ENCODE peak calls at places on chromosome 7, in ten cellular contexts. One of them, this sample, is unnamed.

GRCh38 chr7:71325151-71325550 is 193.2 kb downstream of the GALNT17 start:
- DNase-seq in SK-N-SH: no peak
- DNase-seq in NCI-H1092: no peak
- DNase-seq in activated CD8-positive, alpha-beta memory T cell treated with anti-CD3 and anti-CD28 coated beads for 1 hour: no peak
- DNase-seq in left colon: no peak
- DNase-seq in EL: no peak
- DNase-seq in transverse colon: no peak
- DNase-seq in endodermal cell: peak; percentile 76
- DNase-seq in fibroblast of mammary gland: no peak
- DNase-seq in stimulated activated CD4-positive, alpha-beta T cell treated with anti-CD3 and anti-CD28 coated beads, Interleukin-12 subunit alpha, Interleukin-12 subunit beta, amount 100 ng/mL, for 48 hours: no peak
- DNase-seq in this sample: no peak

GRCh38 chr7:20776942-20777341 is 9.7 kb downstream of the SP8 start:
- DNase-seq in SK-N-SH: no peak
- DNase-seq in NCI-H1092: no peak
- DNase-seq in activated CD8-positive, alpha-beta memory T cell treated with anti-CD3 and anti-CD28 coated beads for 1 hour: no peak
- DNase-seq in left colon: no peak
- DNase-seq in EL: no peak
- DNase-seq in transverse colon: no peak
- DNase-seq in endodermal cell: peak; percentile 82
- DNase-seq in fibroblast of mammary gland: no peak
- DNase-seq in stimulated activated CD4-positive, alpha-beta T cell treated with anti-CD3 and anti-CD28 coated beads, Interleukin-12 subunit alpha, Interleukin-12 subunit beta, amount 100 ng/mL, for 48 hours: no peak
- DNase-seq in this sample: no peak

GRCh38 chr7:43569424-43569823 is 13.5 kb upstream of the STK17A start:
- DNase-seq in SK-N-SH: no peak
- DNase-seq in NCI-H1092: no peak
- DNase-seq in activated CD8-positive, alpha-beta memory T cell treated with anti-CD3 and anti-CD28 coated beads for 1 hour: no peak
- DNase-seq in left colon: no peak
- DNase-seq in EL: peak; percentile 83
- DNase-seq in transverse colon: no peak
- DNase-seq in endodermal cell: no peak
- DNase-seq in fibroblast of mammary gland: peak; percentile 83
- DNase-seq in stimulated activated CD4-positive, alpha-beta T cell treated with anti-CD3 and anti-CD28 coated beads, Interleukin-12 subunit alpha, Interleukin-12 subunit beta, amount 100 ng/mL, for 48 hours: no peak
- DNase-seq in this sample: no peak

GRCh38 chr7:16989883-16990413 is 108.2 kb upstream of the AGR3 start:
- DNase-seq in SK-N-SH: no peak
- DNase-seq in NCI-H1092: peak; percentile 71
- DNase-seq in activated CD8-positive, alpha-beta memory T cell treated with anti-CD3 and anti-CD28 coated beads for 1 hour: no peak
- DNase-seq in left colon: peak; percentile 76
- DNase-seq in EL: peak; percentile 80
- DNase-seq in transverse colon: peak; percentile 86
- DNase-seq in endodermal cell: no peak
- DNase-seq in fibroblast of mammary gland: peak; percentile 90
- DNase-seq in stimulated activated CD4-positive, alpha-beta T cell treated with anti-CD3 and anti-CD28 coated beads, Interleukin-12 subunit alpha, Interleukin-12 subunit beta, amount 100 ng/mL, for 48 hours: no peak
- DNase-seq in this sample: no peak

GRCh38 chr7:29647020-29647654 is 83.5 kb downstream of the PRR15 start:
- DNase-seq in SK-N-SH: no peak
- DNase-seq in NCI-H1092: no peak
- DNase-seq in activated CD8-positive, alpha-beta memory T cell treated with anti-CD3 and anti-CD28 coated beads for 1 hour: no peak
- DNase-seq in left colon: no peak
- DNase-seq in EL: no peak
- DNase-seq in transverse colon: no peak
- DNase-seq in endodermal cell: no peak
- DNase-seq in fibroblast of mammary gland: no peak
- DNase-seq in stimulated activated CD4-positive, alpha-beta T cell treated with anti-CD3 and anti-CD28 coated beads, Interleukin-12 subunit alpha, Interleukin-12 subunit beta, amount 100 ng/mL, for 48 hours: no peak
- DNase-seq in this sample: no peak

GRCh38 chr7:111833461-111833860 is 271.2 kb upstream of the IMMP2L start:
- DNase-seq in SK-N-SH: no peak
- DNase-seq in NCI-H1092: no peak
- DNase-seq in activated CD8-positive, alpha-beta memory T cell treated with anti-CD3 and anti-CD28 coated beads for 1 hour: no peak
- DNase-seq in left colon: no peak
- DNase-seq in EL: peak; percentile 22
- DNase-seq in transverse colon: no peak
- DNase-seq in endodermal cell: no peak
- DNase-seq in fibroblast of mammary gland: peak; percentile 50
- DNase-seq in stimulated activated CD4-positive, alpha-beta T cell treated with anti-CD3 and anti-CD28 coated beads, Interleukin-12 subunit alpha, Interleukin-12 subunit beta, amount 100 ng/mL, for 48 hours: no peak
- DNase-seq in this sample: no peak

GRCh38 chr7:102175423-102176170 is 111.1 kb upstream of the SH2B2 start:
- DNase-seq in SK-N-SH: no peak
- DNase-seq in NCI-H1092: no peak
- DNase-seq in activated CD8-positive, alpha-beta memory T cell treated with anti-CD3 and anti-CD28 coated beads for 1 hour: no peak
- DNase-seq in left colon: no peak
- DNase-seq in EL: no peak
- DNase-seq in transverse colon: peak; percentile 18
- DNase-seq in endodermal cell: no peak
- DNase-seq in fibroblast of mammary gland: no peak
- DNase-seq in stimulated activated CD4-positive, alpha-beta T cell treated with anti-CD3 and anti-CD28 coated beads, Interleukin-12 subunit alpha, Interleukin-12 subunit beta, amount 100 ng/mL, for 48 hours: no peak
- DNase-seq in this sample: no peak

GRCh38 chr7:107622429-107622828 is 38.2 kb upstream of the SLC26A4 start:
- DNase-seq in SK-N-SH: no peak
- DNase-seq in NCI-H1092: no peak
- DNase-seq in activated CD8-positive, alpha-beta memory T cell treated with anti-CD3 and anti-CD28 coated beads for 1 hour: no peak
- DNase-seq in left colon: no peak
- DNase-seq in EL: peak; percentile 72
- DNase-seq in transverse colon: no peak
- DNase-seq in endodermal cell: no peak
- DNase-seq in fibroblast of mammary gland: peak; percentile 90
- DNase-seq in stimulated activated CD4-positive, alpha-beta T cell treated with anti-CD3 and anti-CD28 coated beads, Interleukin-12 subunit alpha, Interleukin-12 subunit beta, amount 100 ng/mL, for 48 hours: no peak
- DNase-seq in this sample: no peak

GRCh38 chr7:2083362-2083761 is 149.4 kb downstream of the MAD1L1 start:
- DNase-seq in SK-N-SH: no peak
- DNase-seq in NCI-H1092: no peak
- DNase-seq in activated CD8-positive, alpha-beta memory T cell treated with anti-CD3 and anti-CD28 coated beads for 1 hour: no peak
- DNase-seq in left colon: no peak
- DNase-seq in EL: no peak
- DNase-seq in transverse colon: no peak
- DNase-seq in endodermal cell: no peak
- DNase-seq in fibroblast of mammary gland: no peak
- DNase-seq in stimulated activated CD4-positive, alpha-beta T cell treated with anti-CD3 and anti-CD28 coated beads, Interleukin-12 subunit alpha, Interleukin-12 subunit beta, amount 100 ng/mL, for 48 hours: no peak
- DNase-seq in this sample: no peak

GRCh38 chr7:37462120-37462519 is 13.5 kb upstream of the ELMO1 start:
- DNase-seq in SK-N-SH: no peak
- DNase-seq in NCI-H1092: no peak
- DNase-seq in activated CD8-positive, alpha-beta memory T cell treated with anti-CD3 and anti-CD28 coated beads for 1 hour: no peak
- DNase-seq in left colon: no peak
- DNase-seq in EL: no peak
- DNase-seq in transverse colon: no peak
- DNase-seq in endodermal cell: no peak
- DNase-seq in fibroblast of mammary gland: no peak
- DNase-seq in stimulated activated CD4-positive, alpha-beta T cell treated with anti-CD3 and anti-CD28 coated beads, Interleukin-12 subunit alpha, Interleukin-12 subunit beta, amount 100 ng/mL, for 48 hours: no peak
- DNase-seq in this sample: no peak

GRCh38 chr7:37342665-37343471 is 105.8 kb downstream of the ELMO1 start:
- DNase-seq in SK-N-SH: peak; percentile 66
- DNase-seq in NCI-H1092: no peak
- DNase-seq in activated CD8-positive, alpha-beta memory T cell treated with anti-CD3 and anti-CD28 coated beads for 1 hour: peak; percentile 44
- DNase-seq in left colon: peak; percentile 46
- DNase-seq in EL: no peak
- DNase-seq in transverse colon: peak; percentile 51
- DNase-seq in endodermal cell: no peak
- DNase-seq in fibroblast of mammary gland: no peak
- DNase-seq in stimulated activated CD4-positive, alpha-beta T cell treated with anti-CD3 and anti-CD28 coated beads, Interleukin-12 subunit alpha, Interleukin-12 subunit beta, amount 100 ng/mL, for 48 hours: peak; percentile 54
- DNase-seq in this sample: peak; percentile 66

GRCh38 chr7:55977831-55978230 is 13.4 kb downstream of the NIPSNAP2 start:
- DNase-seq in SK-N-SH: no peak
- DNase-seq in NCI-H1092: peak; percentile 62
- DNase-seq in activated CD8-positive, alpha-beta memory T cell treated with anti-CD3 and anti-CD28 coated beads for 1 hour: no peak
- DNase-seq in left colon: no peak
- DNase-seq in EL: peak; percentile 74
- DNase-seq in transverse colon: no peak
- DNase-seq in endodermal cell: no peak
- DNase-seq in fibroblast of mammary gland: no peak
- DNase-seq in stimulated activated CD4-positive, alpha-beta T cell treated with anti-CD3 and anti-CD28 coated beads, Interleukin-12 subunit alpha, Interleukin-12 subunit beta, amount 100 ng/mL, for 48 hours: no peak
- DNase-seq in this sample: no peak

GRCh38 chr7:15801565-15801964 is 115.1 kb upstream of the MEOX2 start:
- DNase-seq in SK-N-SH: no peak
- DNase-seq in NCI-H1092: no peak
- DNase-seq in activated CD8-positive, alpha-beta memory T cell treated with anti-CD3 and anti-CD28 coated beads for 1 hour: no peak
- DNase-seq in left colon: no peak
- DNase-seq in EL: peak; percentile 66
- DNase-seq in transverse colon: no peak
- DNase-seq in endodermal cell: no peak
- DNase-seq in fibroblast of mammary gland: peak; percentile 72
- DNase-seq in stimulated activated CD4-positive, alpha-beta T cell treated with anti-CD3 and anti-CD28 coated beads, Interleukin-12 subunit alpha, Interleukin-12 subunit beta, amount 100 ng/mL, for 48 hours: no peak
- DNase-seq in this sample: no peak

GRCh38 chr7:21828846-21829245 is 116.9 kb downstream of the CDCA7L start:
- DNase-seq in SK-N-SH: no peak
- DNase-seq in NCI-H1092: no peak
- DNase-seq in activated CD8-positive, alpha-beta memory T cell treated with anti-CD3 and anti-CD28 coated beads for 1 hour: no peak
- DNase-seq in left colon: no peak
- DNase-seq in EL: no peak
- DNase-seq in transverse colon: no peak
- DNase-seq in endodermal cell: peak; percentile 60
- DNase-seq in fibroblast of mammary gland: no peak
- DNase-seq in stimulated activated CD4-positive, alpha-beta T cell treated with anti-CD3 and anti-CD28 coated beads, Interleukin-12 subunit alpha, Interleukin-12 subunit beta, amount 100 ng/mL, for 48 hours: no peak
- DNase-seq in this sample: no peak

GRCh38 chr7:292826-293225 is 2.9 kb downstream of the FOXL3 start:
- DNase-seq in SK-N-SH: no peak
- DNase-seq in NCI-H1092: no peak
- DNase-seq in activated CD8-positive, alpha-beta memory T cell treated with anti-CD3 and anti-CD28 coated beads for 1 hour: no peak
- DNase-seq in left colon: no peak
- DNase-seq in EL: no peak
- DNase-seq in transverse colon: no peak
- DNase-seq in endodermal cell: peak; percentile 2
- DNase-seq in fibroblast of mammary gland: no peak
- DNase-seq in stimulated activated CD4-positive, alpha-beta T cell treated with anti-CD3 and anti-CD28 coated beads, Interleukin-12 subunit alpha, Interleukin-12 subunit beta, amount 100 ng/mL, for 48 hours: no peak
- DNase-seq in this sample: peak; percentile 44

GRCh38 chr7:43211276-43211675 is 98.8 kb downstream of the HECW1 start:
- DNase-seq in SK-N-SH: no peak
- DNase-seq in NCI-H1092: no peak
- DNase-seq in activated CD8-positive, alpha-beta memory T cell treated with anti-CD3 and anti-CD28 coated beads for 1 hour: no peak
- DNase-seq in left colon: no peak
- DNase-seq in EL: peak; percentile 30
- DNase-seq in transverse colon: no peak
- DNase-seq in endodermal cell: peak; percentile 77
- DNase-seq in fibroblast of mammary gland: no peak
- DNase-seq in stimulated activated CD4-positive, alpha-beta T cell treated with anti-CD3 and anti-CD28 coated beads, Interleukin-12 subunit alpha, Interleukin-12 subunit beta, amount 100 ng/mL, for 48 hours: no peak
- DNase-seq in this sample: no peak

GRCh38 chr7:118826237-118826636 is 601.7 kb downstream of the ANKRD7 start:
- DNase-seq in SK-N-SH: peak; percentile 44
- DNase-seq in NCI-H1092: no peak
- DNase-seq in activated CD8-positive, alpha-beta memory T cell treated with anti-CD3 and anti-CD28 coated beads for 1 hour: no peak
- DNase-seq in left colon: no peak
- DNase-seq in EL: no peak
- DNase-seq in transverse colon: no peak
- DNase-seq in endodermal cell: no peak
- DNase-seq in fibroblast of mammary gland: no peak
- DNase-seq in stimulated activated CD4-positive, alpha-beta T cell treated with anti-CD3 and anti-CD28 coated beads, Interleukin-12 subunit alpha, Interleukin-12 subunit beta, amount 100 ng/mL, for 48 hours: no peak
- DNase-seq in this sample: no peak

GRCh38 chr7:137983308-137984008 is 18.4 kb downstream of the CREB3L2 start:
- DNase-seq in SK-N-SH: no peak
- DNase-seq in NCI-H1092: no peak
- DNase-seq in activated CD8-positive, alpha-beta memory T cell treated with anti-CD3 and anti-CD28 coated beads for 1 hour: no peak
- DNase-seq in left colon: no peak
- DNase-seq in EL: no peak
- DNase-seq in transverse colon: no peak
- DNase-seq in endodermal cell: no peak
- DNase-seq in fibroblast of mammary gland: no peak
- DNase-seq in stimulated activated CD4-positive, alpha-beta T cell treated with anti-CD3 and anti-CD28 coated beads, Interleukin-12 subunit alpha, Interleukin-12 subunit beta, amount 100 ng/mL, for 48 hours: no peak
- DNase-seq in this sample: peak; percentile 80

GRCh38 chr7:22332481-22332880 is 24.5 kb downstream of the RAPGEF5 start:
- DNase-seq in SK-N-SH: no peak
- DNase-seq in NCI-H1092: no peak
- DNase-seq in activated CD8-positive, alpha-beta memory T cell treated with anti-CD3 and anti-CD28 coated beads for 1 hour: no peak
- DNase-seq in left colon: no peak
- DNase-seq in EL: no peak
- DNase-seq in transverse colon: no peak
- DNase-seq in endodermal cell: no peak
- DNase-seq in fibroblast of mammary gland: no peak
- DNase-seq in stimulated activated CD4-positive, alpha-beta T cell treated with anti-CD3 and anti-CD28 coated beads, Interleukin-12 subunit alpha, Interleukin-12 subunit beta, amount 100 ng/mL, for 48 hours: no peak
- DNase-seq in this sample: no peak

GRCh38 chr7:127409629-127410028 is 17.1 kb upstream of the ZNF800 start:
- DNase-seq in SK-N-SH: no peak
- DNase-seq in NCI-H1092: no peak
- DNase-seq in activated CD8-positive, alpha-beta memory T cell treated with anti-CD3 and anti-CD28 coated beads for 1 hour: no peak
- DNase-seq in left colon: no peak
- DNase-seq in EL: peak; percentile 12
- DNase-seq in transverse colon: no peak
- DNase-seq in endodermal cell: no peak
- DNase-seq in fibroblast of mammary gland: no peak
- DNase-seq in stimulated activated CD4-positive, alpha-beta T cell treated with anti-CD3 and anti-CD28 coated beads, Interleukin-12 subunit alpha, Interleukin-12 subunit beta, amount 100 ng/mL, for 48 hours: no peak
- DNase-seq in this sample: no peak

GRCh38 chr7:32905175-32905662 is 13.7 kb upstream of the KBTBD2 start:
- DNase-seq in SK-N-SH: peak; percentile 83
- DNase-seq in NCI-H1092: no peak
- DNase-seq in activated CD8-positive, alpha-beta memory T cell treated with anti-CD3 and anti-CD28 coated beads for 1 hour: peak; percentile 64
- DNase-seq in left colon: peak; percentile 50
- DNase-seq in EL: peak; percentile 82
- DNase-seq in transverse colon: peak; percentile 27
- DNase-seq in endodermal cell: peak; percentile 91
- DNase-seq in fibroblast of mammary gland: peak; percentile 93
- DNase-seq in stimulated activated CD4-positive, alpha-beta T cell treated with anti-CD3 and anti-CD28 coated beads, Interleukin-12 subunit alpha, Interleukin-12 subunit beta, amount 100 ng/mL, for 48 hours: peak; percentile 58
- DNase-seq in this sample: peak; percentile 74

GRCh38 chr7:18004372-18004771 is 23.3 kb downstream of the PRPS1L1 start:
- DNase-seq in SK-N-SH: no peak
- DNase-seq in NCI-H1092: no peak
- DNase-seq in activated CD8-positive, alpha-beta memory T cell treated with anti-CD3 and anti-CD28 coated beads for 1 hour: no peak
- DNase-seq in left colon: no peak
- DNase-seq in EL: peak; percentile 11
- DNase-seq in transverse colon: no peak
- DNase-seq in endodermal cell: no peak
- DNase-seq in fibroblast of mammary gland: no peak
- DNase-seq in stimulated activated CD4-positive, alpha-beta T cell treated with anti-CD3 and anti-CD28 coated beads, Interleukin-12 subunit alpha, Interleukin-12 subunit beta, amount 100 ng/mL, for 48 hours: no peak
- DNase-seq in this sample: no peak

GRCh38 chr7:100175296-100175935 is 1.8 kb downstream of the GPC2 start:
- DNase-seq in SK-N-SH: no peak
- DNase-seq in NCI-H1092: no peak
- DNase-seq in activated CD8-positive, alpha-beta memory T cell treated with anti-CD3 and anti-CD28 coated beads for 1 hour: no peak
- DNase-seq in left colon: no peak
- DNase-seq in EL: no peak
- DNase-seq in transverse colon: no peak
- DNase-seq in endodermal cell: no peak
- DNase-seq in fibroblast of mammary gland: no peak
- DNase-seq in stimulated activated CD4-positive, alpha-beta T cell treated with anti-CD3 and anti-CD28 coated beads, Interleukin-12 subunit alpha, Interleukin-12 subunit beta, amount 100 ng/mL, for 48 hours: no peak
- DNase-seq in this sample: no peak

GRCh38 chr7:86939197-86939814 is 120.1 kb downstream of the ELAPOR2 start:
- DNase-seq in SK-N-SH: peak; percentile 36
- DNase-seq in NCI-H1092: peak; percentile 46
- DNase-seq in activated CD8-positive, alpha-beta memory T cell treated with anti-CD3 and anti-CD28 coated beads for 1 hour: peak; percentile 8
- DNase-seq in left colon: peak; percentile 39
- DNase-seq in EL: peak; percentile 43
- DNase-seq in transverse colon: peak; percentile 37
- DNase-seq in endodermal cell: peak; percentile 78
- DNase-seq in fibroblast of mammary gland: peak; percentile 74
- DNase-seq in stimulated activated CD4-positive, alpha-beta T cell treated with anti-CD3 and anti-CD28 coated beads, Interleukin-12 subunit alpha, Interleukin-12 subunit beta, amount 100 ng/mL, for 48 hours: peak; percentile 18
- DNase-seq in this sample: no peak

GRCh38 chr7:40015790-40016296 is 65.8 kb downstream of the CDK13 start:
- DNase-seq in SK-N-SH: peak; percentile 41
- DNase-seq in NCI-H1092: peak; percentile 53
- DNase-seq in activated CD8-positive, alpha-beta memory T cell treated with anti-CD3 and anti-CD28 coated beads for 1 hour: no peak
- DNase-seq in left colon: peak; percentile 25
- DNase-seq in EL: peak; percentile 22
- DNase-seq in transverse colon: peak; percentile 31
- DNase-seq in endodermal cell: no peak
- DNase-seq in fibroblast of mammary gland: peak; percentile 39
- DNase-seq in stimulated activated CD4-positive, alpha-beta T cell treated with anti-CD3 and anti-CD28 coated beads, Interleukin-12 subunit alpha, Interleukin-12 subunit beta, amount 100 ng/mL, for 48 hours: no peak
- DNase-seq in this sample: no peak

GRCh38 chr7:83824214-83824613 is 175.3 kb upstream of the SEMA3E start:
- DNase-seq in SK-N-SH: no peak
- DNase-seq in NCI-H1092: no peak
- DNase-seq in activated CD8-positive, alpha-beta memory T cell treated with anti-CD3 and anti-CD28 coated beads for 1 hour: no peak
- DNase-seq in left colon: no peak
- DNase-seq in EL: peak; percentile 5
- DNase-seq in transverse colon: no peak
- DNase-seq in endodermal cell: no peak
- DNase-seq in fibroblast of mammary gland: peak; percentile 19
- DNase-seq in stimulated activated CD4-positive, alpha-beta T cell treated with anti-CD3 and anti-CD28 coated beads, Interleukin-12 subunit alpha, Interleukin-12 subunit beta, amount 100 ng/mL, for 48 hours: no peak
- DNase-seq in this sample: no peak

GRCh38 chr7:19116121-19117080 is 1.0 kb downstream of the TWIST1 start:
- DNase-seq in SK-N-SH: peak; percentile 72
- DNase-seq in NCI-H1092: peak; percentile 48
- DNase-seq in activated CD8-positive, alpha-beta memory T cell treated with anti-CD3 and anti-CD28 coated beads for 1 hour: no peak
- DNase-seq in left colon: no peak
- DNase-seq in EL: peak; percentile 63
- DNase-seq in transverse colon: no peak
- DNase-seq in endodermal cell: peak; percentile 85
- DNase-seq in fibroblast of mammary gland: peak; percentile 48
- DNase-seq in stimulated activated CD4-positive, alpha-beta T cell treated with anti-CD3 and anti-CD28 coated beads, Interleukin-12 subunit alpha, Interleukin-12 subunit beta, amount 100 ng/mL, for 48 hours: no peak
- DNase-seq in this sample: no peak

GRCh38 chr7:116499168-116500070 is at the start of gene CAV2:
- DNase-seq in SK-N-SH: peak; percentile 64
- DNase-seq in NCI-H1092: no peak
- DNase-seq in activated CD8-positive, alpha-beta memory T cell treated with anti-CD3 and anti-CD28 coated beads for 1 hour: no peak
- DNase-seq in left colon: peak; percentile 75
- DNase-seq in EL: peak; percentile 68
- DNase-seq in transverse colon: peak; percentile 64
- DNase-seq in endodermal cell: peak; percentile 90
- DNase-seq in fibroblast of mammary gland: peak; percentile 31
- DNase-seq in stimulated activated CD4-positive, alpha-beta T cell treated with anti-CD3 and anti-CD28 coated beads, Interleukin-12 subunit alpha, Interleukin-12 subunit beta, amount 100 ng/mL, for 48 hours: no peak
- DNase-seq in this sample: peak; percentile 13